ENCODE peak calls at places on chromosome 1, in seven cellular contexts. I, L, V, E, Z, H and X are unnamed samples.
A peak's percentile ranks its signal among the peaks of the same experiment; 100 is the strongest.

GRCh38 chr1:54069792-54070548 is 16.6 kb downstream of the TCEANC2 start:
- DNase-seq in I (no peak), L (peak; percentile 66), V (peak; percentile 50), E (peak; percentile 48), Z (no peak), H (no peak), X (no peak)

GRCh38 chr1:158007949-158008386 is 14.5 kb downstream of the KIRREL1 start:
- DNase-seq in I (no peak), L (no peak), V (peak; percentile 53), E (no peak), Z (no peak), H (no peak), X (no peak)

GRCh38 chr1:229191066-229191674 is 79.7 kb upstream of the RAB4A start:
- DNase-seq in I (no peak), L (no peak), V (peak; percentile 77), E (no peak), Z (no peak), H (no peak), X (peak; percentile 39)

GRCh38 chr1:213984387-213985180 is 3.2 kb upstream of the PROX1 start:
- DNase-seq in I (no peak), L (no peak), V (peak; percentile 89), E (no peak), Z (no peak), H (no peak), X (no peak)

GRCh38 chr1:208179303-208179702 is 64.9 kb downstream of the PLXNA2 start:
- DNase-seq in I (no peak), L (no peak), V (peak; percentile 51), E (no peak), Z (no peak), H (no peak), X (no peak)

GRCh38 chr1:8702121-8702520 is 115.3 kb downstream of the RERE start:
- DNase-seq in I (peak; percentile 25), L (peak; percentile 46), V (peak; percentile 76), E (peak; percentile 14), Z (peak; percentile 66), H (no peak), X (no peak)

GRCh38 chr1:15057834-15058233 is 95.7 kb upstream of the TMEM51 start:
- DNase-seq in I (no peak), L (no peak), V (no peak), E (no peak), Z (no peak), H (no peak), X (no peak)

GRCh38 chr1:230215049-230215448 is 148.0 kb downstream of the GALNT2 start:
- DNase-seq in I (peak; percentile 76), L (peak; percentile 88), V (peak; percentile 70), E (no peak), Z (no peak), H (peak; percentile 53), X (no peak)

GRCh38 chr1:206524739-206525364 is 17.5 kb downstream of the RASSF5 start:
- DNase-seq in I (peak; percentile 13), L (no peak), V (no peak), E (no peak), Z (no peak), H (no peak), X (no peak)

GRCh38 chr1:4153571-4153970 is 253.5 kb upstream of the C1orf174 start:
- DNase-seq in I (no peak), L (no peak), V (no peak), E (no peak), Z (no peak), H (no peak), X (no peak)
- H3K9me3 ChIP-seq in I (no peaks in the 10 kb centered on the region), L (peaks cover 4% of the 10 kb centered on the region), V (no peaks in the 10 kb centered on the region), E (no peaks in the 10 kb centered on the region), Z (no peaks in the 10 kb centered on the region), H (no peaks in the 10 kb centered on the region), X (no peaks in the 10 kb centered on the region)

GRCh38 chr1:109248797-109249629 is at the start of gene CELSR2:
- DNase-seq in I (no peak), L (peak; percentile 68), V (peak; percentile 91), E (peak; percentile 68), Z (no peak), H (peak; percentile 68), X (peak; percentile 90)
- H3K9me3 ChIP-seq in I (no peaks in the 10 kb centered on the region), L (no peaks in the 10 kb centered on the region), V (no peaks in the 10 kb centered on the region), E (no peaks in the 10 kb centered on the region), Z (no peaks in the 10 kb centered on the region), H (no peaks in the 10 kb centered on the region), X (no peaks in the 10 kb centered on the region)

GRCh38 chr1:68819190-68819829 is 322.4 kb upstream of the DEPDC1 start:
- DNase-seq in I (no peak), L (peak; percentile 40), V (peak; percentile 56), E (no peak), Z (no peak), H (no peak), X (no peak)
- H3K9me3 ChIP-seq in I (no peaks in the 10 kb centered on the region), L (no peaks in the 10 kb centered on the region), V (no peaks in the 10 kb centered on the region), E (no peaks in the 10 kb centered on the region), Z (no peaks in the 10 kb centered on the region), H (no peaks in the 10 kb centered on the region), X (no peaks in the 10 kb centered on the region)

DNA sequence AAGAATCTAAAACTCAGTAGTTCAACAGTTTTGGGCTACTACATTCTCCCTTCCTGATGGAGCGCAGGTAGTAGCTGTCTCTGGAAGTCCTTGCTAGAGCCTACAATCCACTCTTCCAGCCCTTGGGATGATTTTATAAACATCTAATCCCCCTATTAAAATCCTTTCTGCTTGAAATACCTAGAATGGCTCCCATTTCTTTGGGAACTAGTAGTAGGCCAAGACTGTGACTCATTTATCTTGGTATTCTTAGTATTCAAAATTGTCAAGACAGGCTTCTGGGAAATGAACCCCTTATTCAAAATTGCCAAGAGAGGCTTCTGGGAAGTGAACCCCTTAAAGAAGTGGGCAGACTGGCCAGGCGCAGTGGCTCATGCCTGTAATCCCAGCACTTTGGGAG is 142.5 kb upstream of the FGGY start:
- DNase-seq in I (no peak), L (no peak), V (no peak), E (no peak), Z (no peak), H (no peak), X (no peak)
- H3K9me3 ChIP-seq in I (no peaks in the 10 kb centered on the region), L (peaks cover 4% of the 10 kb centered on the region), V (peaks cover 14% of the 10 kb centered on the region), E (no peaks in the 10 kb centered on the region), Z (no peaks in the 10 kb centered on the region), H (no peaks in the 10 kb centered on the region), X (peaks cover 7% of the 10 kb centered on the region)

GRCh38 chr1:93346472-93346991 is 825 bp downstream of the DR1 start:
- DNase-seq in I (peak; percentile 20), L (peak; percentile 10), V (peak; percentile 62), E (no peak), Z (no peak), H (no peak), X (no peak)
- H3K9me3 ChIP-seq in I (no peaks in the 10 kb centered on the region), L (no peaks in the 10 kb centered on the region), V (no peaks in the 10 kb centered on the region), E (no peaks in the 10 kb centered on the region), Z (no peaks in the 10 kb centered on the region), H (no peaks in the 10 kb centered on the region), X (no peaks in the 10 kb centered on the region)